ENCODE peak calls at places on chromosome 9, in ten cellular contexts. V is stimulated activated CD8-positive, alpha-beta memory T cell treated with anti-CD3 and anti-CD28 coated beads, Interleukin-4, amount 100 ng/mL, for 1 hour; D is GM18507; G is HEK293T; H is T-helper 1 cell; Y is activated naive CD8-positive, alpha-beta T cell treated with anti-CD3 and anti-CD28 coated beads, Interleukin-2, amount 50 U/mL, for 24 hours; W is HTR-8/SVneo; S is KBM-7; E is NCI-H460; X is activated T-cell treated with anti-CD3 and anti-CD28 coated beads for 1 hour. J is an unnamed sample.

GRCh38 chr9:85536076-85536475 is 205.7 kb downstream of the AGTPBP1 start:
- DNase-seq in G (no peak), Y (no peak), H (no peak), S (no peak), W (no peak), X (no peak), V (no peak), E (no peak), D (no peak), J (no peak)

GRCh38 chr9:92463989-92464388 is 18.3 kb downstream of the ASPN start:
- DNase-seq in E (no peak), W (no peak), S (no peak), H (no peak), V (no peak), G (no peak), D (no peak), Y (no peak), X (no peak), J (no peak)

GRCh38 chr9:135297716-135298075 is 181.9 kb upstream of the PPP1R26 start:
- DNase-seq in V (no peak), D (no peak), Y (no peak), E (no peak), H (no peak), S (no peak), W (no peak), X (no peak), G (no peak), J (no peak)

GRCh38 chr9:31304576-31304975 is 1079.9 kb upstream of the ACO1 start:
- DNase-seq in W (peak; percentile 12), E (peak; percentile 19), H (no peak), G (no peak), X (no peak), S (no peak), D (no peak), V (no peak), Y (no peak), J (no peak)

GRCh38 chr9:37002413-37003217 is 31.5 kb downstream of the PAX5 start:
- DNase-seq in D (no peak), Y (no peak), S (no peak), W (no peak), H (no peak), V (no peak), G (no peak), E (no peak), X (no peak), J (no peak)

GRCh38 chr9:77659926-77660325 is 11.8 kb upstream of the GNA14 start:
- DNase-seq in X (no peak), H (no peak), Y (no peak), G (no peak), W (no peak), S (no peak), V (no peak), E (no peak), D (no peak), J (no peak)

GRCh38 chr9:75378036-75378435 is 289.7 kb downstream of the OSTF1 start:
- DNase-seq in S (no peak), Y (no peak), D (no peak), E (peak; percentile 18), G (peak; percentile 10), X (no peak), V (no peak), W (no peak), H (no peak), J (no peak)

GRCh38 chr9:110141118-110141797 is 66.7 kb downstream of the C9orf152 start:
- DNase-seq in Y (no peak), E (no peak), S (no peak), D (no peak), W (peak; percentile 59), H (no peak), V (no peak), X (no peak), G (no peak), J (no peak)

GRCh38 chr9:125277411-125277810 is 15.8 kb downstream of the GAPVD1 start:
- DNase-seq in G (no peak), Y (no peak), W (no peak), E (no peak), D (no peak), S (no peak), X (no peak), V (no peak), H (no peak), J (no peak)

GRCh38 chr9:126456802-126457547 is 130.3 kb downstream of the MVB12B start:
- DNase-seq in W (no peak), X (no peak), S (no peak), D (no peak), H (no peak), E (no peak), V (no peak), G (no peak), Y (no peak), J (no peak)

GRCh38 chr9:16069671-16070586 is 517.1 kb downstream of the CCDC171 start:
- DNase-seq in S (no peak), D (no peak), W (no peak), V (no peak), Y (no peak), E (no peak), X (no peak), G (no peak), H (no peak), J (no peak)

GRCh38 chr9:35910613-35911488 is 1.6 kb downstream of the SPAAR start:
- DNase-seq in H (peak; percentile 23), S (peak; percentile 71), V (no peak), E (peak; percentile 67), X (no peak), Y (peak; percentile 34), W (peak; percentile 61), G (peak; percentile 41), D (no peak), J (no peak)

GRCh38 chr9:16106211-16106610 is 553.4 kb downstream of the CCDC171 start:
- DNase-seq in G (no peak), S (no peak), V (no peak), X (no peak), W (no peak), Y (no peak), D (no peak), E (no peak), H (no peak), J (no peak)

GRCh38 chr9:10855847-10856246 is 243.0 kb upstream of the PTPRD start:
- DNase-seq in D (no peak), Y (no peak), H (no peak), X (no peak), E (no peak), S (peak; percentile 3), G (peak; percentile 5), W (no peak), V (no peak), J (no peak)

GRCh38 chr9:124011460-124012301 is at the start of gene LHX2:
- DNase-seq in W (peak; percentile 63), G (peak; percentile 85), H (no peak), S (peak; percentile 68), Y (peak; percentile 58), V (no peak), E (peak; percentile 88), D (no peak), X (no peak), J (no peak)

GRCh38 chr9:127608104-127608966 is 3.7 kb upstream of the STXBP1 start:
- DNase-seq in X (peak; percentile 57), G (peak; percentile 89), D (peak; percentile 75), Y (peak; percentile 77), H (peak; percentile 79), W (peak; percentile 67), V (peak; percentile 53), E (peak; percentile 55), S (no peak), J (peak; percentile 58)

GRCh38 chr9:131530546-131530929 is 525 bp downstream of the UCK1 start:
- DNase-seq in W (peak; percentile 50), X (no peak), V (no peak), D (peak; percentile 52), H (no peak), G (peak; percentile 66), Y (peak; percentile 42), E (no peak), S (peak; percentile 15), J (no peak)

GRCh38 chr9:107948086-107948485 is 458.5 kb upstream of the KLF4 start:
- DNase-seq in E (no peak), V (no peak), X (no peak), H (no peak), W (no peak), D (no peak), Y (no peak), S (no peak), G (no peak), J (no peak)

GRCh38 chr9:22975921-22976320 is 529.3 kb downstream of the DMRTA1 start:
- DNase-seq in D (no peak), H (no peak), S (no peak), W (no peak), X (no peak), V (no peak), E (no peak), Y (no peak), G (no peak), J (no peak)

GRCh38 chr9:127903557-127904475 is 4.4 kb upstream of the ST6GALNAC6 start:
- DNase-seq in Y (peak; percentile 96), S (peak; percentile 86), E (no peak), W (no peak), G (no peak), D (no peak), X (peak; percentile 66), V (peak; percentile 59), H (peak; percentile 63), J (peak; percentile 80)

GRCh38 chr9:126614455-126615248 is 924 bp downstream of the LMX1B start:
- DNase-seq in W (no peak), X (no peak), D (no peak), E (no peak), S (no peak), H (no peak), V (no peak), Y (no peak), G (no peak), J (no peak)

GRCh38 chr9:84343111-84343521 is 2.6 kb upstream of the SLC28A3 start:
- DNase-seq in S (no peak), G (no peak), V (no peak), H (no peak), X (no peak), D (no peak), E (no peak), Y (no peak), W (no peak), J (no peak)

GRCh38 chr9:108272350-108272899 is 583.4 kb downstream of the ACTL7B start:
- DNase-seq in D (no peak), G (peak; percentile 42), Y (no peak), X (no peak), V (no peak), H (no peak), W (peak; percentile 67), S (no peak), E (peak; percentile 50), J (no peak)

GRCh38 chr9:115594551-115594950 is 476.6 kb upstream of the TNC start:
- DNase-seq in G (no peak), D (no peak), X (no peak), H (no peak), S (no peak), W (no peak), V (no peak), E (no peak), Y (no peak), J (no peak)

GRCh38 chr9:119322137-119322695 is 47.0 kb downstream of the BRINP1 start:
- DNase-seq in D (no peak), S (no peak), G (no peak), H (no peak), E (no peak), V (no peak), X (no peak), Y (no peak), W (no peak), J (no peak)

GRCh38 chr9:123973590-123974223 is 37.9 kb upstream of the LHX2 start:
- DNase-seq in E (no peak), G (no peak), V (no peak), S (no peak), Y (no peak), X (no peak), W (no peak), D (no peak), H (no peak), J (no peak)

GRCh38 chr9:38689678-38690077 is 30.3 kb downstream of the FAM240B start:
- DNase-seq in X (no peak), V (no peak), S (no peak), H (no peak), W (no peak), D (no peak), E (no peak), Y (no peak), G (no peak), J (no peak)

GRCh38 chr9:37370968-37371563 is 51.4 kb upstream of the GRHPR start:
- DNase-seq in X (no peak), W (no peak), D (no peak), G (no peak), Y (no peak), V (no peak), S (no peak), E (no peak), H (no peak), J (peak; percentile 80)